ENCODE peak calls at places on chromosomes 2 and 18, in eight cellular contexts. B is HCT116, X is activated B cell treated with CpG ODN at 0.5 μM for 24 hours, M is CD14-positive monocyte, F is ovary, W is lung, Q is A549, V is GM13976. S is an unnamed sample.

GRCh38 chr2:74577448-74577847 is 22.9 kb downstream of the DOK1 start:
- DNase-seq in M (peak; percentile 52), F (no peak), V (no peak), X (no peak), B (no peak), Q (no peak), W (no peak), S (no peak)

GRCh38 chr2:40034801-40035200 is 255.7 kb upstream of the THUMPD2 start:
- DNase-seq in Q (no peak), M (no peak), B (no peak), V (no peak), F (no peak), W (no peak), X (no peak), S (no peak)

GRCh38 chr2:69196327-69197117 is 183.5 kb downstream of the ANTXR1 start:
- DNase-seq in B (no peak), V (no peak), M (no peak), F (peak; percentile 32), W (no peak), Q (no peak), X (no peak), S (no peak)

GRCh38 chr2:79936715-79937114 is 367.8 kb downstream of the LRRTM1 start:
- DNase-seq in W (no peak), X (no peak), B (no peak), V (no peak), Q (no peak), F (no peak), M (no peak), S (no peak)

GRCh38 chr2:215577356-215577755 is 141.5 kb upstream of the FN1 start:
- DNase-seq in Q (no peak), X (no peak), F (no peak), V (no peak), B (no peak), W (no peak), M (no peak), S (no peak)

GRCh38 chr2:169221745-169222369 is 140.5 kb downstream of the LRP2 start:
- DNase-seq in V (no peak), W (no peak), B (peak; percentile 24), M (no peak), X (no peak), Q (peak; percentile 5), F (no peak), S (no peak)

GRCh38 chr18:44325903-44326650 is 354.6 kb upstream of the SETBP1 start:
- DNase-seq in M (no peak), F (peak; percentile 39), Q (peak; percentile 0), W (peak; percentile 48), V (peak; percentile 13), X (no peak), B (no peak), S (no peak)

GRCh38 chr2:45115181-45115580 is 105.9 kb upstream of the SIX2 start:
- DNase-seq in V (no peak), W (no peak), Q (no peak), F (no peak), X (no peak), M (no peak), B (no peak), S (no peak)

GRCh38 chr2:156803967-156804366 is 367.8 kb downstream of the GPD2 start:
- DNase-seq in X (no peak), W (no peak), F (no peak), B (no peak), M (no peak), Q (no peak), V (no peak), S (no peak)

DNA sequence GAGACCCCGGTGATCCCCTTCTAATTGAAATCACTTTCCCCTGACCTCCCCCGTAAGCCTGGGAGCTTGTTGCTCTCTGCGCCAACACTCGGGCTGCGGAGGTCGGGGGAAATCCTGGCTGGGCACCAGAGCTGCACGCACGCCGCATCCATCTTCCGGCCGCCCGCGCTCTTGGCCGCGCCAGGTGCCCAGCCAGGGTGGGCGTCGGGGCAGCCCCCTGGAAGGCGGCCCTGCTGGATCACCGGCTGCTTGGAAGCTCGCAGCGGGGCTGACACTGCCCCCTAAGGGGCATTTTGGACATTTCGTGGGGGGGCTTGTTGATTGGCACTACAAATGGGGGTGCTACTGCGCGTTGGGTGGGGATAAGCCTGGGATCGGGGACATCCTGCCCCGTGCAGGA is 280.3 kb upstream of the SKOR2 start:
- DNase-seq in B (no peak), W (no peak), M (no peak), V (no peak), X (no peak), F (no peak), Q (no peak), S (no peak)
- TF ChIP-seq CTCF in B (no peak), W (no peak), M (no peak), V (no peak), X (no peak), F (no peak), Q (no peak), S (no peak)

GRCh38 chr18:80022613-80023012 is 11.6 kb upstream of the RBFA start:
- DNase-seq in Q (no peak), V (no peak), F (no peak), M (no peak), B (peak; percentile 24), W (no peak), X (no peak), S (no peak)

GRCh38 chr18:80026363-80026762 is 7.9 kb upstream of the RBFA start:
- DNase-seq in Q (no peak), B (no peak), M (no peak), W (no peak), V (no peak), X (no peak), F (no peak), S (no peak)

GRCh38 chr18:80023173-80023572 is 11.1 kb upstream of the RBFA start:
- DNase-seq in W (no peak), V (no peak), X (no peak), Q (no peak), B (peak; percentile 28), M (no peak), F (no peak), S (no peak)
- TF ChIP-seq CTCF in W (no peak), V (peak; percentile 16), X (no peak), Q (peak; percentile 46), B (peak; percentile 3), M (peak; percentile 66), F (no peak), S (no peak)

DNA sequence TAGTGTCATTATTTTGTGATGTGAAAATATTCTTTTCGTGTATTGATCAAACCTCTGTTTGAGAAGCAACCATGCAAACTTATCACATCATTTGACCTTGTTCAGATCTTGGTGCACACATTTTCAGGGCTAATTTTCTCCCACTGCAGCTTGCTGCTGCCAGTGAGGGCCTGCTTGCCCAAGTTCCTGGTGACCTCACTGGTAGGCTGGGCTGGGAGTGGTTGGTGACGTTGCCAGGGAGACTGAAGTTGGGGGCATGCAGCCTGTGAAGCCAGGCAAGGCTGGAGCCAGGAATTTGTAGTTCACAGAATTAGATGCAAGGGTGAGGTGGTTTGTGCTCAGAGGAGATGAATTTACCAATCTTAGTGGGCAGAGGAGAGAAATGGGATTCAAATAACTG is 38.5 kb downstream of the PARD3B start:
- DNase-seq in X (no peak), V (no peak), W (no peak), B (no peak), F (no peak), Q (no peak), M (no peak), S (no peak)
- TF ChIP-seq CTCF in X (no peak), V (no peak), W (no peak), B (no peak), F (no peak), Q (no peak), M (no peak), S (no peak)

GRCh38 chr2:137467246-137467862 is 496.9 kb upstream of the HNMT start:
- DNase-seq in W (peak; percentile 32), F (no peak), B (no peak), M (no peak), Q (peak; percentile 3), X (no peak), V (peak; percentile 9), S (no peak)
- TF ChIP-seq CTCF in W (no peak), F (no peak), B (peak; percentile 6), M (no peak), Q (peak; percentile 35), X (no peak), V (peak; percentile 45), S (no peak)

GRCh38 chr2:23595601-23596251 is 210.7 kb downstream of the KLHL29 start:
- DNase-seq in V (no peak), M (no peak), W (peak; percentile 40), Q (no peak), X (no peak), F (no peak), B (no peak), S (no peak)
- TF ChIP-seq CTCF in V (no peak), M (no peak), W (no peak), Q (no peak), X (no peak), F (no peak), B (no peak), S (no peak)

GRCh38 chr18:45383228-45383627 is 232.0 kb upstream of the SLC14A2 start:
- DNase-seq in W (no peak), V (no peak), F (no peak), B (no peak), Q (no peak), M (no peak), X (no peak), S (no peak)

GRCh38 chr18:45384137-45384998 is 230.9 kb upstream of the SLC14A2 start:
- DNase-seq in Q (peak; percentile 9), X (peak; percentile 27), F (peak; percentile 71), V (peak; percentile 46), B (peak; percentile 16), M (no peak), W (peak; percentile 54), S (peak; percentile 34)

DNA sequence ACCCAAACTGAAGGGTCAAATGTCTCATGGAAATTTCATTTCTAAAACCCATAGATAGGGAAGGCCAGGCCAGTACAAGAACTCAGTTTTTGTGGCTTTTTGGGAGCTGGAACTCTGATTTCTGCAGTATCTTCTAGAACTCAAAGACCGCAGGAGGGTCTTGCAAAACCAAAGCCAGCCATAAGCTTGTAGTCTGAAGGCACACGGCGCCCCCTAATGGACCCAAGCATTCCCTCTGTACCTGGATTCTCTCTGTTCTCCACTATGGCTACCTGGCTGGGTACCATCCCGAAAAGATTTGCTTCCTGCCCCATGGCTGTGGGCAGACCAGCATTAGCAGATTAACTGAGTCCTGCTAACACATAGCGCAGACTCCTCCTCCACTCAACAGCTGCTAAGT is 229.0 kb upstream of the SLC14A2 start:
- DNase-seq in M (no peak), W (no peak), X (no peak), F (peak; percentile 31), V (peak; percentile 14), Q (no peak), B (no peak), S (no peak)
- TF ChIP-seq CTCF in M (no peak), W (no peak), X (no peak), F (no peak), V (peak; percentile 48), Q (no peak), B (no peak), S (no peak)

DNA sequence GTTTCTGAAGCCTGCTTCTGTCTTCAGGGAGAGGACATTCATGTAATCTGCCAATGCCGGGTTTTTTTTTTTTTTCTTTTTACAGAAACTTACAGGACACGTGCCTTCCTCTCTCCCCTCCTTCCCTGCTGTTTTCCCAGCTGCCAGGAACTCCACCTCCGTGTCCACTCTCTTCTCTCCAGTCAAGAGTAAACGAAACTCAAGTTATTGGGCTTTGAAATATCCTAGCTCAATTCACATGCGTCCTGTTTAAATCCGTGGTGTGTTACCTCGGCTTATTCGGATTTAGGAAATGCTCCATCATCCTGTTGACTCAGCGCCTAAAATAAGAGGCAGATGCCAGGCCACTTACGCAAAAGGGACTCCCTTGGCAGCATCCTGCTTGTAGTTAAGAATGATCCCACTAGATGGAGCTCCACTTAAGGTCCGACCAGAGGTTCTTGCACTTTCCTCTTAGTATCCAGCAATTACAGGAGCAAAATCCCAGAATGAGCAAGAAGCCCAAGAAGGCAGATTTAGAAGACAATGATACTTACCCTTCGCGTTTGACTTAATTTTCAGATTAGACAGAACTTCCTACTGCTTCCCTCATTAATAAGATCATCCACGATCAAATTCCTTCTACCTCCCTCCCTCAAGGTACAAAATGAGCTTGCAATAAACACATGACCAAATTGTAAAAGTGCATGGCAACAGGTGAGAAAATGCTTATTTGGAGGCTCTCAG is 97.2 kb upstream of the ZCCHC2 start:
- DNase-seq in F (peak; percentile 89), V (peak; percentile 45), M (peak; percentile 85), B (peak; percentile 90), Q (peak; percentile 34), X (no peak), W (peak; percentile 83), S (no peak)
- TF ChIP-seq CTCF in F (peak; percentile 78), V (peak; percentile 64), M (peak; percentile 87), B (peak; percentile 95), Q (peak; percentile 73), X (peak; percentile 50), W (peak; percentile 85), S (peak; percentile 79)

S was measured in natural killer cell.